ENCODE peak calls at places on chromosomes 3 and 15, in nine cellular contexts. One of them, this sample, is unnamed.

GRCh38 chr15:67744331-67745058 is 80.8 kb upstream of the SKOR1 start:
- DNase-seq in heart left ventricle: no peak
- DNase-seq in psoas muscle: no peak
- DNase-seq in lung: no peak
- DNase-seq in WERI-Rb-1: no peak
- DNase-seq in A673: no peak
- DNase-seq in tibial nerve: no peak
- DNase-seq in hepatocyte: no peak
- DNase-seq in cardiac fibroblast: no peak
- DNase-seq in this sample: no peak

GRCh38 chr3:21672303-21672702 is 78.7 kb downstream of the ZNF385D start:
- DNase-seq in cardiac fibroblast: peak; percentile 74
- DNase-seq in A673: no peak
- DNase-seq in heart left ventricle: no peak
- DNase-seq in hepatocyte: no peak
- DNase-seq in lung: no peak
- DNase-seq in psoas muscle: no peak
- DNase-seq in WERI-Rb-1: peak; percentile 56
- DNase-seq in tibial nerve: no peak
- DNase-seq in this sample: peak; percentile 87

GRCh38 chr3:133383175-133383574 is 16.7 kb upstream of the BFSP2 start:
- DNase-seq in WERI-Rb-1: no peak
- DNase-seq in tibial nerve: no peak
- DNase-seq in heart left ventricle: no peak
- DNase-seq in cardiac fibroblast: no peak
- DNase-seq in hepatocyte: peak; percentile 38
- DNase-seq in lung: peak; percentile 59
- DNase-seq in psoas muscle: no peak
- DNase-seq in A673: no peak
- DNase-seq in this sample: peak; percentile 79

GRCh38 chr3:66789584-66790237 is 208.4 kb upstream of the KBTBD8 start:
- DNase-seq in hepatocyte: no peak
- DNase-seq in psoas muscle: no peak
- DNase-seq in tibial nerve: no peak
- DNase-seq in heart left ventricle: no peak
- DNase-seq in A673: no peak
- DNase-seq in cardiac fibroblast: no peak
- DNase-seq in WERI-Rb-1: peak; percentile 46
- DNase-seq in lung: no peak
- DNase-seq in this sample: no peak

GRCh38 chr3:130748981-130749380 is 2.4 kb upstream of the PIK3R4 start:
- DNase-seq in A673: no peak
- DNase-seq in WERI-Rb-1: no peak
- DNase-seq in tibial nerve: no peak
- DNase-seq in lung: no peak
- DNase-seq in hepatocyte: no peak
- DNase-seq in heart left ventricle: no peak
- DNase-seq in cardiac fibroblast: no peak
- DNase-seq in psoas muscle: no peak
- DNase-seq in this sample: no peak

GRCh38 chr3:141268281-141268680 is 36.7 kb downstream of the PXYLP1 start:
- DNase-seq in tibial nerve: no peak
- DNase-seq in cardiac fibroblast: no peak
- DNase-seq in hepatocyte: no peak
- DNase-seq in psoas muscle: no peak
- DNase-seq in WERI-Rb-1: no peak
- DNase-seq in lung: no peak
- DNase-seq in heart left ventricle: no peak
- DNase-seq in A673: no peak
- DNase-seq in this sample: no peak

GRCh38 chr15:41562784-41563198 is 3.8 kb downstream of the TYRO3 start:
- DNase-seq in heart left ventricle: no peak
- DNase-seq in A673: peak; percentile 23
- DNase-seq in psoas muscle: no peak
- DNase-seq in lung: no peak
- DNase-seq in hepatocyte: peak; percentile 74
- DNase-seq in cardiac fibroblast: peak; percentile 69
- DNase-seq in WERI-Rb-1: peak; percentile 79
- DNase-seq in tibial nerve: no peak
- DNase-seq in this sample: no peak

GRCh38 chr3:41198950-41199865 is at the start of gene CTNNB1:
- DNase-seq in psoas muscle: peak; percentile 94
- DNase-seq in tibial nerve: peak; percentile 90
- DNase-seq in lung: peak; percentile 93
- DNase-seq in A673: peak; percentile 88
- DNase-seq in heart left ventricle: peak; percentile 97
- DNase-seq in hepatocyte: peak; percentile 97
- DNase-seq in cardiac fibroblast: peak; percentile 98
- DNase-seq in WERI-Rb-1: peak; percentile 91
- DNase-seq in this sample: peak; percentile 96

GRCh38 chr3:63977893-63978292 is 45.4 kb downstream of the PSMD6 start:
- DNase-seq in WERI-Rb-1: no peak
- DNase-seq in lung: no peak
- DNase-seq in tibial nerve: no peak
- DNase-seq in A673: no peak
- DNase-seq in cardiac fibroblast: no peak
- DNase-seq in psoas muscle: no peak
- DNase-seq in hepatocyte: no peak
- DNase-seq in heart left ventricle: no peak
- DNase-seq in this sample: no peak

GRCh38 chr15:63605816-63606215 is 8.6 kb downstream of the FBXL22 start:
- DNase-seq in WERI-Rb-1: no peak
- DNase-seq in psoas muscle: no peak
- DNase-seq in hepatocyte: no peak
- DNase-seq in tibial nerve: no peak
- DNase-seq in cardiac fibroblast: no peak
- DNase-seq in lung: no peak
- DNase-seq in A673: no peak
- DNase-seq in heart left ventricle: no peak
- DNase-seq in this sample: no peak

GRCh38 chr15:29938701-29939340 is 116.6 kb upstream of the TJP1 start:
- DNase-seq in cardiac fibroblast: no peak
- DNase-seq in psoas muscle: no peak
- DNase-seq in WERI-Rb-1: no peak
- DNase-seq in lung: no peak
- DNase-seq in heart left ventricle: no peak
- DNase-seq in A673: peak; percentile 9
- DNase-seq in tibial nerve: no peak
- DNase-seq in hepatocyte: no peak
- DNase-seq in this sample: peak; percentile 48

GRCh38 chr3:23430781-23431423 is 227.8 kb downstream of the UBE2E2 start:
- DNase-seq in hepatocyte: no peak
- DNase-seq in cardiac fibroblast: no peak
- DNase-seq in heart left ventricle: no peak
- DNase-seq in lung: no peak
- DNase-seq in psoas muscle: no peak
- DNase-seq in tibial nerve: no peak
- DNase-seq in WERI-Rb-1: no peak
- DNase-seq in A673: no peak
- DNase-seq in this sample: no peak

DNA sequence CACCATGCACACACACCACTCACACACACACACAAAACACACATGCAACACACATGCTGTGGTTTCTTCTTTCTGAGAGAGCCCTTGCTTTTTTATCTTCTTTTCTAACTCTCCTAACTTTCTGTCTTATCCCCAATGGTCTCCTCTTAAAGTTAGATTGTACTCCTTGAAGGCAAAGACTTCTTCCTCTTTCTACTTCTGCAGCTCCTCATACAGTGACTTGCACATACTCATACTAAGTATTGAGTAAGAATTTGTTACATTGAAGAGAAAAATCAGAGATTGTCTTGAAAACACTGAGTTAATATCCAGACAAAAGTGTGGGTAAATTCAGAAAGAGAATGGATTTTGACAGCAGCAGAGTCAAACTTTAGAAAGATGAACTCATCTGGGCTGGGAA is 64.4 kb downstream of the GTPBP8 start:
- DNase-seq in cardiac fibroblast: no peak
- DNase-seq in WERI-Rb-1: no peak
- DNase-seq in A673: no peak
- DNase-seq in hepatocyte: no peak
- DNase-seq in psoas muscle: no peak
- DNase-seq in lung: no peak
- DNase-seq in tibial nerve: no peak
- DNase-seq in heart left ventricle: no peak
- DNase-seq in this sample: no peak
- H3K4me3 ChIP-seq in cardiac fibroblast: no peak overlapping the region
- H3K4me3 ChIP-seq in WERI-Rb-1: no peak overlapping the region
- H3K4me3 ChIP-seq in A673: no peak overlapping the region
- H3K4me3 ChIP-seq in hepatocyte: no peak overlapping the region
- H3K4me3 ChIP-seq in psoas muscle: no peak overlapping the region
- H3K4me3 ChIP-seq in lung: no peak overlapping the region
- H3K4me3 ChIP-seq in tibial nerve: no peak overlapping the region
- H3K4me3 ChIP-seq in heart left ventricle: no peak overlapping the region
- H3K4me3 ChIP-seq in this sample: no peak overlapping the region

DNA sequence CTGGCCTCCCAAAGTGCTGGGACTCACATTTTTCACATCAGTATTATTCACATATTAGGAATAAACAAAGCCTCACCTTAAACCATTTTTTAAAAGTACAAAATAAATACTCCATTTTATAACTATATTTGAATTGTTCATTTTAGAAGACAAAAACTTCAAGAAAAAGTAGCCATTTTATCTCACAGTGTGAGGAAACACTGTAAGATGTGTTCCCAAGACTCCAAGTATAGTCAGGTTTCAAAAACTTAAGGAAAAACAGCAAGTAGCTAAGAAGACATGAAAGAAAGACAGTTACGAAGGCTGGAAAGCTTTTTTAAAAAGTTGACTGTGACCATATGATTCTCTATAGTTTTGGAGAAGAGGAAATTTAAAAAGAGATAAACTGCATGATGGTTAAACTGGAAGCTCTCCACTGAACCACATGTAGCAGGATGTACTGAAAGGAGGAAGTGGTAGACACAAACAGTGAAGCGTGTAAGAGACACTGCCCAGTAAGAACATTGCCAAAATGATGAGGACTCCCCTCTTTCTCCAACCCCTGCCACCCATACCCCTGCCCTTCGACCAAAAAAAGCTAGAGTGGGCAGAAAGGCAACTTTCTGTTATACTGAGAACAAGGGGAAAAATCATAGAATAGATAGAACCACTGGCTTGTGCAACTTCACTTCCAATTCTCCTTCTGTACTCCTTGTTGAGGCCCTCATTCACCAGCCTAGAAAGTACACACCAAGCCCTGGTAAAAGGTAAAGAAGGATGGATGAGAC is 6.2 kb upstream of the TMF1 start:
- DNase-seq in lung: no peak
- DNase-seq in WERI-Rb-1: no peak
- DNase-seq in A673: no peak
- DNase-seq in heart left ventricle: no peak
- DNase-seq in hepatocyte: no peak
- DNase-seq in tibial nerve: no peak
- DNase-seq in cardiac fibroblast: no peak
- DNase-seq in psoas muscle: no peak
- DNase-seq in this sample: no peak
- TF ChIP-seq CTCF in lung: no peak
- TF ChIP-seq CTCF in WERI-Rb-1: no peak
- TF ChIP-seq CTCF in A673: no peak
- TF ChIP-seq CTCF in heart left ventricle: no peak
- TF ChIP-seq CTCF in hepatocyte: no peak
- TF ChIP-seq CTCF in tibial nerve: no peak
- TF ChIP-seq CTCF in cardiac fibroblast: no peak
- TF ChIP-seq CTCF in psoas muscle: no peak
- TF ChIP-seq CTCF in this sample: no peak

GRCh38 chr3:158672293-158673176 is at the start of gene LXN:
- DNase-seq in A673: peak; percentile 80
- DNase-seq in cardiac fibroblast: peak; percentile 92
- DNase-seq in lung: peak; percentile 88
- DNase-seq in tibial nerve: peak; percentile 63
- DNase-seq in hepatocyte: peak; percentile 95
- DNase-seq in psoas muscle: peak; percentile 75
- DNase-seq in heart left ventricle: peak; percentile 90
- DNase-seq in WERI-Rb-1: peak; percentile 75
- DNase-seq in this sample: peak; percentile 91
- H3K4me3 ChIP-seq in A673: peak within 1 kb of the TSS; percentile 40
- H3K4me3 ChIP-seq in cardiac fibroblast: peak within 1 kb of the TSS; percentile 65
- H3K4me3 ChIP-seq in lung: peak within 1 kb of the TSS; percentile 47
- H3K4me3 ChIP-seq in tibial nerve: peak within 1 kb of the TSS; percentile 52
- H3K4me3 ChIP-seq in hepatocyte: peak within 1 kb of the TSS; percentile 67
- H3K4me3 ChIP-seq in psoas muscle: peak within 1 kb of the TSS; percentile 65
- H3K4me3 ChIP-seq in heart left ventricle: peak within 1 kb of the TSS; percentile 68
- H3K4me3 ChIP-seq in WERI-Rb-1: peak within 1 kb of the TSS; percentile 15
- H3K4me3 ChIP-seq in this sample: peak within 1 kb of the TSS; percentile 72

DNA sequence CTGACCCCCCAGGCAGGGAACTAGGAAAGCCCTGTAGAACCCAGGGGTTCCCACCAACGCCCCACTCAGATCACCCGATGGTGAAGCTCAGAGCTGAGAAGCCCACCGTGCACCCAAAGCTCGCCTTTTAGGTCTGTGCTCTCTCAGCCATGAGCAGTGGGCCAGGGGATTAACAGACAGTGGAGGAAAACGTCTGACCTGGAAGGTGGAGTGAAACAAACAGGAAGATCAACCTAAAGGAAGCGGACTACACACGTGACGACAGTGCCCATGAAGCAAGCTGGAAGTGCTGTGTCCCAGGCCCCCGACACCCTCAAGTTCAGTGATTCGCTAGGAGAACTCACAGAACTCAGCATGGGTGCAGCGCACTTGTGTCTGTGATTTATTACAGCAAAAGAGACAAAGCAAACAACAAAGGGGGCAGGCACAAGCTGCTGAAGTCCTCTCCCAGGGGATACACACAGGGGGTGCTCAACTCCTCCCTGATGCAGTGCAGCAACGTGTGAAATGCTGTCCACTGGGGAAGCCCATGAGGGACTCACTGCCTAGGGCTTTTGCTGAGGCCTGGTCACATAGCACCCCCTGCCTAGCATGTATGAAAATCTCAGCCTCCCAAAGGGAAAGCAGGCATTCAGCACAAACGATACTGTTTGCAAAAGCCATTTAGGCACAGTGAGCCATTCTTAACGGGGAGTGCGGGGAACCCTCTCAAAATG is 43.5 kb downstream of the CFAP92 start:
- DNase-seq in A673: peak; percentile 67
- DNase-seq in lung: no peak
- DNase-seq in tibial nerve: no peak
- DNase-seq in hepatocyte: peak; percentile 42
- DNase-seq in heart left ventricle: no peak
- DNase-seq in cardiac fibroblast: peak; percentile 40
- DNase-seq in psoas muscle: no peak
- DNase-seq in WERI-Rb-1: peak; percentile 69
- DNase-seq in this sample: peak; percentile 37
- TF ChIP-seq CTCF in A673: peak; percentile 54
- TF ChIP-seq CTCF in lung: no peak
- TF ChIP-seq CTCF in tibial nerve: no peak
- TF ChIP-seq CTCF in hepatocyte: peak; percentile 25
- TF ChIP-seq CTCF in heart left ventricle: no peak
- TF ChIP-seq CTCF in cardiac fibroblast: peak; percentile 33
- TF ChIP-seq CTCF in psoas muscle: no peak
- TF ChIP-seq CTCF in WERI-Rb-1: peak; percentile 68
- TF ChIP-seq CTCF in this sample: peak; percentile 33

DNA sequence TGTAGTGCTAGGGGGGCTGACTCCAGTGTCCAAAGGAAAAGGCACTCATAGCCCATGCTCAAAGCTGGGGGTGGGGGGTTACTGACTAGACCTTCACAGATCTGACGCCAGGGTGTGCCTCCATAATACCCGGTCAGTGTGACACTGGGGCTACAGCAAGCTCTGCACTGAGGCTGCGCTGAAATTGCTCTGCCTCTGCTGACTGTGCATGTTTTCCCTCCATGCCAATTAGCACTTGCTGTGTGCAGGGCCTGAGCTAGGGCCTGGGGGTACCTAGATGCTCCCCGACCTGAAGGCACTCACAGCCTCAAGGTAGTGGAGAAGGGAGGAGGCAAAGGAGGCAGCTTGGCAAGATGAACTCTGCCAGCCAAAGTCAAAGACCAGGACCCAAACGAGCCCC is 5.2 kb downstream of the CAMKV start:
- DNase-seq in psoas muscle: no peak
- DNase-seq in WERI-Rb-1: no peak
- DNase-seq in hepatocyte: no peak
- DNase-seq in A673: no peak
- DNase-seq in tibial nerve: no peak
- DNase-seq in heart left ventricle: no peak
- DNase-seq in lung: no peak
- DNase-seq in cardiac fibroblast: no peak
- DNase-seq in this sample: no peak
- H3K4me3 ChIP-seq in psoas muscle: no peak overlapping the region
- H3K4me3 ChIP-seq in WERI-Rb-1: no peak overlapping the region
- H3K4me3 ChIP-seq in hepatocyte: no peak overlapping the region
- H3K4me3 ChIP-seq in A673: no peak overlapping the region
- H3K4me3 ChIP-seq in tibial nerve: no peak overlapping the region
- H3K4me3 ChIP-seq in heart left ventricle: no peak overlapping the region
- H3K4me3 ChIP-seq in lung: no peak overlapping the region
- H3K4me3 ChIP-seq in cardiac fibroblast: no peak overlapping the region
- H3K4me3 ChIP-seq in this sample: no peak overlapping the region

This sample was measured in epithelial cell of esophagus.